ENCODE peak calls at places on chromosome 21, in seven cellular contexts. X, N, B, G, S, O and Y are unnamed samples.
A peak's percentile ranks its signal among the peaks of the same experiment; 100 is the strongest.

GRCh38 chr21:37338671-37339526 is 27.7 kb upstream of the DYRK1A start:
- DNase-seq in X (peak; percentile 89), N (peak; percentile 92), B (peak; percentile 89), G (no peak), S (no peak), O (no peak), Y (peak; percentile 97)

GRCh38 chr21:15837603-15838002 is 107.8 kb downstream of the USP25 start:
- DNase-seq in X (peak; percentile 19), N (peak; percentile 60), B (no peak), G (no peak), S (no peak), O (no peak), Y (no peak)

GRCh38 chr21:16194851-16195251 is 465.1 kb downstream of the USP25 start:
- DNase-seq in X (peak; percentile 45), N (peak; percentile 53), B (peak; percentile 16), G (no peak), S (peak; percentile 3), O (no peak), Y (no peak)

GRCh38 chr21:35862969-35863368 is 197.4 kb downstream of the SETD4 start:
- DNase-seq in X (no peak), N (peak; percentile 31), B (no peak), G (no peak), S (no peak), O (no peak), Y (no peak)

GRCh38 chr21:14414932-14415508 is 32.1 kb upstream of the HSPA13 start:
- DNase-seq in X (no peak), N (no peak), B (no peak), G (no peak), S (no peak), O (no peak), Y (no peak)

GRCh38 chr21:45910548-45911221 is 70.9 kb upstream of the COL6A1 start:
- DNase-seq in X (no peak), N (no peak), B (no peak), G (no peak), S (no peak), O (no peak), Y (no peak)

GRCh38 chr21:18545908-18546307 is 142.3 kb upstream of the TMPRSS15 start:
- DNase-seq in X (peak; percentile 63), N (peak; percentile 20), B (no peak), G (no peak), S (no peak), O (no peak), Y (peak; percentile 37)

GRCh38 chr21:39363607-39364555 is 15.0 kb upstream of the HMGN1 start:
- DNase-seq in X (no peak), N (no peak), B (no peak), G (no peak), S (no peak), O (no peak), Y (no peak)

GRCh38 chr21:26840206-26840605 is 5.0 kb downstream of the ADAMTS1 start:
- DNase-seq in X (no peak), N (peak; percentile 9), B (no peak), G (no peak), S (no peak), O (no peak), Y (no peak)

GRCh38 chr21:36706482-36706852 is 7.6 kb downstream of the SIM2 start:
- DNase-seq in X (no peak), N (no peak), B (no peak), G (no peak), S (no peak), O (no peak), Y (no peak)

GRCh38 chr21:18368193-18368592 is 35.4 kb downstream of the TMPRSS15 start:
- DNase-seq in X (no peak), N (no peak), B (no peak), G (no peak), S (no peak), O (no peak), Y (no peak)

GRCh38 chr21:37118187-37118826 is 45.3 kb downstream of the TTC3 start:
- DNase-seq in X (no peak), N (no peak), B (peak; percentile 63), G (no peak), S (no peak), O (no peak), Y (peak; percentile 30)

GRCh38 chr21:26614251-26614650 is 41.2 kb upstream of the CYYR1 start:
- DNase-seq in X (no peak), N (peak; percentile 81), B (no peak), G (no peak), S (no peak), O (no peak), Y (no peak)

GRCh38 chr21:14690886-14691285 is 144.8 kb upstream of the SAMSN1 start:
- DNase-seq in X (no peak), N (no peak), B (no peak), G (no peak), S (no peak), O (no peak), Y (peak; percentile 20)

GRCh38 chr21:16358021-16358420 is 628.2 kb downstream of the USP25 start:
- DNase-seq in X (no peak), N (peak; percentile 30), B (no peak), G (no peak), S (no peak), O (no peak), Y (no peak)

GRCh38 chr21:38503588-38503987 is 5.3 kb upstream of the ERG start:
- DNase-seq in X (peak; percentile 93), N (peak; percentile 38), B (peak; percentile 52), G (no peak), S (no peak), O (no peak), Y (no peak)

GRCh38 chr21:27300770-27301169 is 333.9 kb upstream of the ADAMTS5 start:
- DNase-seq in X (peak; percentile 28), N (peak; percentile 88), B (no peak), G (no peak), S (no peak), O (no peak), Y (no peak)

GRCh38 chr21:46099476-46099875 is 1.6 kb downstream of the COL6A2 start:
- DNase-seq in X (no peak), N (peak; percentile 54), B (no peak), G (peak; percentile 57), S (peak; percentile 34), O (no peak), Y (peak; percentile 57)

GRCh38 chr21:14522689-14523088 is 23.4 kb downstream of the SAMSN1 start:
- DNase-seq in X (no peak), N (no peak), B (no peak), G (no peak), S (no peak), O (no peak), Y (no peak)

GRCh38 chr21:26120833-26121232 is 49.7 kb downstream of the APP start:
- DNase-seq in X (no peak), N (peak; percentile 45), B (peak; percentile 86), G (peak; percentile 72), S (no peak), O (no peak), Y (no peak)

GRCh38 chr21:37208056-37208705 is 59.0 kb downstream of the VPS26C start:
- DNase-seq in X (no peak), N (no peak), B (no peak), G (no peak), S (no peak), O (no peak), Y (no peak)

GRCh38 chr21:45788198-45788597 is 144.7 kb downstream of the PCBP3 start:
- DNase-seq in X (no peak), N (no peak), B (no peak), G (no peak), S (no peak), O (no peak), Y (no peak)

GRCh38 chr21:27813750-27814149 is 846.9 kb upstream of the ADAMTS5 start:
- DNase-seq in X (no peak), N (no peak), B (peak; percentile 8), G (peak; percentile 8), S (peak; percentile 2), O (no peak), Y (no peak)

GRCh38 chr21:28144653-28145052 is 848.0 kb downstream of the LTN1 start:
- DNase-seq in X (no peak), N (no peak), B (no peak), G (no peak), S (no peak), O (no peak), Y (no peak)

GRCh38 chr21:38376235-38376634 is 119.4 kb downstream of the KCNJ15 start:
- DNase-seq in X (no peak), N (no peak), B (no peak), G (no peak), S (no peak), O (no peak), Y (no peak)

DNA sequence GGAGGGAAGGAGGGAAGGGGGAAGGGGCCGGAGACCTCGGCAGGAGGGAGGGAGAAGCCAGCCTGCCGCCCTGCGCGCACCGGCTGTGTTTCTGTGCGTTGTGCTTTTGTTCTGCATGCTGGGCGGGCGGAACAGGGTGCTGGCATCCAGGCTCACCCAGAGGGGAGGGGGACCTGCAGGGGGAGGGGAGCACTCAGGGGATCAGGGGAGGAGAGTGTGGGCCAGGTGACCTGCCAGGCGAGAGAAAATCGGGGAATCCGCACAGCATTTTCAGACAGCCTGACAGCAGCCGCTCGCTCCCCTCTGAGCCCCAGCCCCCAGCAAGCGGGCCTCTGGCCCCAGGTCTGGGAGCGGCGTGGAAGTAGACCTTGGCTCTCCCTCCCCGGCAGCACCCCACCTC is 54.7 kb downstream of the RIPK4 start:
- DNase-seq in X (no peak), N (no peak), B (no peak), G (peak; percentile 74), S (peak; percentile 65), O (peak; percentile 36), Y (no peak)
- TF ChIP-seq EZH2 in X (peak; percentile 24), N (no peak), B (no peak), G (no peak), S (no peak), O (no peak), Y (no peak)

GRCh38 chr21:34862951-34863350 is 186.2 kb downstream of the RUNX1 start:
- DNase-seq in X (no peak), N (no peak), B (no peak), G (no peak), S (no peak), O (no peak), Y (no peak)
- H4K20me1 ChIP-seq in X (peaks cover 98% of the 10 kb centered on the region), N (peaks cover 5% of the 10 kb centered on the region), B (peaks cover 5% of the 10 kb centered on the region), G (peaks cover 12% of the 10 kb centered on the region), S (no peaks in the 10 kb centered on the region), O (peaks cover 3% of the 10 kb centered on the region), Y (peaks cover 42% of the 10 kb centered on the region)

DNA sequence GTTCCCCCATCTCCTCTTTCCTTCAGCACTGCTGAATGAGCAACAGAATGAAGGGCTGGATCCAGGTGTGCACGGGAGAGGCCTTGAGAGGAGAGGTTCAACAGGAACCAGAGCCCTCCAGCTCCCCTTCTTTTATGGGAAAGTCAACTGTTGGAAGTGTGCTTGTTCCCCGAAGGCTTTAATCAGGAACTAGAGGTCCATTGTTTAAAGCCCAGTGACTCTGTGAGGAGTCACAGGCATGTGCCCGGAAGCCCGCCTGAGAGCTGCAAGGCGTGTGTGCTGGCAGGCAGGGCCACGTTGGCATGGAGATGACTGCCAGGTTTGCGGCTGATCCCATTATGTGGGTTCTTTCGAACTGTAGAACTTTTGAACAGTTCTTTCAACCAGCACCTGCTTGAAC is 3.2 kb downstream of the BACE2 start:
- DNase-seq in X (peak; percentile 58), N (no peak), B (peak; percentile 96), G (no peak), S (no peak), O (no peak), Y (peak; percentile 93)
- TF ChIP-seq EZH2 in X (no peak), N (no peak), B (no peak), G (no peak), S (no peak), O (no peak), Y (no peak)

DNA sequence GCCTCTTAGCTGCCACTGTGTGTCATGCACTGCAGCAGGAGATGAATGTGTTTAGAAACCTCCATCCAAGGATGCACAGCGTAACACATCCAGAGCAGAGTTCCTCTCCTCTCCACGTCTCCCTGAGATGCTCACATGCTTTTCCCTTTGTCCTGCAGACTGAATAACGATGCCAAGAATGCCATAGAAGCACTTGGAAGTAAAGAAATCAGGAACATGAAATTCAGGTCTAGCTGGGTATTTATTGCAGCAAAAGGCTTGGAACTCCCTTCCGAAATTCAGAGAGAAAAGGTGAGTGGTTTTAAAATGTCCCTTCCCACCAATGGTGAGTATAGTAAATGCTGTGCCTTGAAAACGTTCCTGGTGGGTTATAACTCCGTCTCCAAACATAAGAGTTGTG is 13.4 kb upstream of the MX2 start:
- DNase-seq in X (no peak), N (no peak), B (no peak), G (no peak), S (no peak), O (no peak), Y (peak; percentile 13)
- H4K20me1 ChIP-seq in X (no peaks in the 10 kb centered on the region), N (no peaks in the 10 kb centered on the region), B (no peaks in the 10 kb centered on the region), G (no peaks in the 10 kb centered on the region), S (no peaks in the 10 kb centered on the region), O (no peaks in the 10 kb centered on the region), Y (no peaks in the 10 kb centered on the region)